ENCODE peak calls at places on chromosomes 16 and 17, in eight cellular contexts. D is A549; U is HepG2; V is astrocyte; C is heart left ventricle; P is Peyer's patch; Y is transverse colon; A is CD4-positive, alpha-beta memory T cell. H is an unnamed sample.

GRCh38 chr16:78317871-78318270 is 218.4 kb downstream of the WWOX start:
- DNase-seq in D (no peak), U (no peak), V (no peak), C (no peak), P (no peak), Y (no peak), A (no peak), H (no peak)

GRCh38 chr17:75808549-75808904 is 23.9 kb downstream of the UNK start:
- DNase-seq in D (no peak), U (no peak), V (no peak), C (no peak), P (no peak), Y (no peak), A (no peak), H (no peak)

GRCh38 chr16:67029249-67030096 is 524 bp downstream of the CBFB start:
- DNase-seq in D (peak; percentile 45), U (no peak), V (peak; percentile 36), C (peak; percentile 81), P (peak; percentile 74), Y (peak; percentile 69), A (peak; percentile 64), H (peak; percentile 55)

GRCh38 chr17:43171761-43172487 is 910 bp downstream of the NBR1 start:
- DNase-seq in D (peak; percentile 84), U (peak; percentile 79), V (peak; percentile 95), C (no peak), P (no peak), Y (peak; percentile 49), A (peak; percentile 12), H (no peak)

GRCh38 chr16:52366997-52367396 is 179.9 kb downstream of the TOX3 start:
- DNase-seq in D (no peak), U (no peak), V (no peak), C (no peak), P (no peak), Y (no peak), A (no peak), H (no peak)

GRCh38 chr17:7833795-7834553 is at the start of gene KDM6B:
- DNase-seq in D (peak; percentile 94), U (peak; percentile 83), V (peak; percentile 78), C (peak; percentile 95), P (peak; percentile 94), Y (peak; percentile 96), A (peak; percentile 92), H (peak; percentile 91)

GRCh38 chr16:57955572-57955971 is 15.4 kb downstream of the CNGB1 start:
- DNase-seq in D (no peak), U (no peak), V (no peak), C (no peak), P (no peak), Y (no peak), A (no peak), H (no peak)

GRCh38 chr16:56048425-56049100 is 142.7 kb upstream of the GNAO1 start:
- DNase-seq in D (no peak), U (no peak), V (no peak), C (no peak), P (no peak), Y (no peak), A (no peak), H (no peak)

GRCh38 chr17:19237389-19238166 is 412 bp downstream of the EPN2 start:
- DNase-seq in D (peak; percentile 51), U (no peak), V (no peak), C (peak; percentile 76), P (peak; percentile 25), Y (peak; percentile 50), A (peak; percentile 60), H (peak; percentile 51)

DNA sequence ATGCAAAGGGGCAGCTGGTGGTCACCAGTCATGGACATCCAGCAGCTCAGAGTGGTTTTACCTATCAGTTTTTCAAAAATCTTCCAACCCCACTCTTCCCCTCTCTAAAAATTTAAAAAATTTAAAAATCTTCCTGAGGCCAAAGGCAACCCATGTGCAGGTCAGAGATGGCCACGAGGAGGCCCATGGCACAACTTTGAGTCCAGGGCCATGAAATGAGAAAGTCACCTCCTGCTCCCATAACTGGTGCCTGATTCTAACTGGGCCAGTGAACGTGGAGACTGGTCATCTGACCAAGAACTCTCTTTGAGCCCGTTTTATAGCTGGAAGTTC is 124.4 kb downstream of the XYLT1 start:
- DNase-seq in D (no peak), U (no peak), V (no peak), C (no peak), P (no peak), Y (no peak), A (no peak), H (no peak)
- H3K4me1 ChIP-seq in D (no peaks in the 10 kb centered on the region), U (no peaks in the 10 kb centered on the region), V (peaks cover 3% of the 10 kb centered on the region), C (peaks cover 34% of the 10 kb centered on the region), P (no peaks in the 10 kb centered on the region), Y (peaks cover 40% of the 10 kb centered on the region), A (peaks cover 66% of the 10 kb centered on the region), H (peaks cover 66% of the 10 kb centered on the region)

GRCh38 chr16:74190292-74190691 is 106.3 kb upstream of the PSMD7 start:
- DNase-seq in D (no peak), U (no peak), V (no peak), C (no peak), P (no peak), Y (no peak), A (no peak), H (no peak)
- H3K4me1 ChIP-seq in D (no peaks in the 10 kb centered on the region), U (no peaks in the 10 kb centered on the region), V (no peaks in the 10 kb centered on the region), C (no peaks in the 10 kb centered on the region), P (no peaks in the 10 kb centered on the region), Y (no peaks in the 10 kb centered on the region), A (no peaks in the 10 kb centered on the region), H (no peaks in the 10 kb centered on the region)

DNA sequence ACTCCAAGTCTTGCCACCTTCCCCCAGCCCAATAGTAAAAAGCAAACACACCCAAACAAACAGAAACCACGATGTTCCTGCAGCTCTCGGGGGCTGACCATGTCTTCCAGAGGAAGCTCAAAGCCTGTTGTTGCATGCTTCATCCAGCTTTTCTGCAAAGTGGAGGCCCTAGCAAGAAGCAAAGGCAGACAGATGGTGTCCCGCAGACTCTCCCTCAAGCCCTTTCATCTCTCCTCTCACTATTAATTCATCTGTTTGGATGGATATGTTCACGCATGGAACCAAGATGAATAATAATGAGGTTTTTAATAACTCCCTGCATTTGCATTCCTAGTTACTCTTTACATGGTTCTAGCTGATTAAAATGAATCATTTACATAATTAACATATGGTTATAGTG is 36.5 kb downstream of the RBFOX1 start:
- DNase-seq in D (no peak), U (no peak), V (no peak), C (no peak), P (no peak), Y (no peak), A (no peak), H (no peak)
- H3K4me1 ChIP-seq in D (no peaks in the 10 kb centered on the region), U (no peaks in the 10 kb centered on the region), V (no peaks in the 10 kb centered on the region), C (peaks cover 24% of the 10 kb centered on the region), P (no peaks in the 10 kb centered on the region), Y (no peaks in the 10 kb centered on the region), A (no peaks in the 10 kb centered on the region), H (no peaks in the 10 kb centered on the region)

DNA sequence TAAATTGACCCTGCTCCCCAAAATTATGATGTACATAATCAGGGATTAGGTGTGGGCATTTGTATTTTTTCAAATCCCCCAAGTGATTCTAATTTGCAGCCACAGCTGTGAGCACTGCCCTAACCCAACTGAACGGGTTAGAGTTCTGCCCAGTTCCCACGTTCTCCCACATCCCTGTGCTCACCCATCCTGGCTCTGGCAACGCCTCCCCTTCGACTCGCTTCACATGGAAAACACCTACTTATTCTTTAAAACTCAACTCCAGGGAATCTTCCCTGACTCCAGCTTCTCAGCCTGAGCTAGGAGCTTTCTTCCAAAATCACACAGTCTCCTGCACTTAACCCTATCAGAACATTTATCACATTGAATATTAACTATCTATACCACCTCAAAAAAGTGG is 17.6 kb upstream of the C16orf82 start:
- DNase-seq in D (no peak), U (no peak), V (no peak), C (no peak), P (no peak), Y (no peak), A (no peak), H (no peak)
- H3K4me1 ChIP-seq in D (no peaks in the 10 kb centered on the region), U (no peaks in the 10 kb centered on the region), V (no peaks in the 10 kb centered on the region), C (no peaks in the 10 kb centered on the region), P (no peaks in the 10 kb centered on the region), Y (no peaks in the 10 kb centered on the region), A (no peaks in the 10 kb centered on the region), H (no peaks in the 10 kb centered on the region)

H was measured in CD8-positive, alpha-beta memory T cell.